ENCODE peak calls at places on chromosome 17, in ten cellular contexts. N is CD8-positive, alpha-beta T cell; S is GM23248; K is gastrocnemius medialis; I is SJSA1; G is IMR-90; V is neural progenitor cell; L is iPS DF 6.9; Q is MM.1S; T is AG04450. U is an unnamed sample.

GRCh38 chr17:73643846-73644144 is 450 bp downstream of the SDK2 start:
- DNase-seq in N (no peak), S (no peak), K (no peak), I (no peak), G (no peak), V (peak; percentile 58), L (no peak), Q (no peak), T (no peak), U (no peak)

GRCh38 chr17:56908061-56908542 is 5.7 kb downstream of the TRIM25 start:
- DNase-seq in N (peak; percentile 39), S (no peak), K (no peak), I (no peak), G (no peak), V (no peak), L (no peak), Q (peak; percentile 65), T (no peak), U (peak; percentile 34)

GRCh38 chr17:9878361-9878760 is 26.7 kb downstream of the RCVRN start:
- DNase-seq in N (no peak), S (no peak), K (no peak), I (no peak), G (no peak), V (no peak), L (no peak), Q (no peak), T (no peak), U (no peak)

GRCh38 chr17:59425085-59425901 is 93.8 kb downstream of the YPEL2 start:
- DNase-seq in N (no peak), S (peak; percentile 87), K (peak; percentile 59), I (peak; percentile 81), G (peak; percentile 57), V (no peak), L (no peak), Q (peak; percentile 42), T (no peak), U (no peak)

GRCh38 chr17:34584805-34585416 is 5.5 kb downstream of the TMEM132E start:
- DNase-seq in N (no peak), S (peak; percentile 49), K (no peak), I (no peak), G (peak; percentile 2), V (peak; percentile 29), L (no peak), Q (peak; percentile 36), T (no peak), U (no peak)

GRCh38 chr17:7782237-7782636 is 51.8 kb upstream of the KDM6B start:
- DNase-seq in N (no peak), S (peak; percentile 67), K (no peak), I (no peak), G (peak; percentile 61), V (no peak), L (no peak), Q (no peak), T (peak; percentile 11), U (no peak)

GRCh38 chr17:32755045-32755805 is 121.7 kb downstream of the MYO1D start:
- DNase-seq in N (no peak), S (peak; percentile 82), K (no peak), I (no peak), G (peak; percentile 76), V (peak; percentile 51), L (no peak), Q (peak; percentile 43), T (peak; percentile 18), U (peak; percentile 33)

GRCh38 chr17:17103160-17103559 is 60.9 kb downstream of the MPRIP start:
- DNase-seq in N (no peak), S (no peak), K (no peak), I (no peak), G (no peak), V (no peak), L (no peak), Q (no peak), T (no peak), U (no peak)

GRCh38 chr17:40582328-40582901 is 17.1 kb upstream of the CCR7 start:
- DNase-seq in N (peak; percentile 85), S (no peak), K (no peak), I (no peak), G (no peak), V (no peak), L (no peak), Q (peak; percentile 95), T (no peak), U (no peak)

GRCh38 chr17:68450391-68450790 is 6.9 kb downstream of the WIPI1 start:
- DNase-seq in N (no peak), S (no peak), K (no peak), I (no peak), G (no peak), V (no peak), L (no peak), Q (no peak), T (no peak), U (no peak)

GRCh38 chr17:40303009-40303657 is 5.8 kb upstream of the RARA start:
- DNase-seq in N (peak; percentile 41), S (peak; percentile 81), K (no peak), I (peak; percentile 54), G (peak; percentile 82), V (peak; percentile 63), L (no peak), Q (peak; percentile 44), T (peak; percentile 57), U (peak; percentile 64)

GRCh38 chr17:78358538-78359215 is 1.2 kb downstream of the SOCS3 start:
- DNase-seq in N (peak; percentile 36), S (peak; percentile 70), K (no peak), I (peak; percentile 62), G (peak; percentile 53), V (peak; percentile 71), L (no peak), Q (no peak), T (no peak), U (no peak)

GRCh38 chr17:55433629-55434422 is 12.2 kb upstream of the MMD start:
- DNase-seq in N (no peak), S (peak; percentile 93), K (no peak), I (peak; percentile 70), G (peak; percentile 96), V (no peak), L (no peak), Q (no peak), T (peak; percentile 89), U (no peak)

GRCh38 chr17:50056217-50056960 is 479 bp downstream of the ITGA3 start:
- DNase-seq in N (peak; percentile 63), S (peak; percentile 80), K (no peak), I (peak; percentile 82), G (peak; percentile 69), V (peak; percentile 93), L (no peak), Q (peak; percentile 78), T (no peak), U (peak; percentile 67)

GRCh38 chr17:31537558-31537957 is 146.1 kb downstream of the RAB11FIP4 start:
- DNase-seq in N (no peak), S (peak; percentile 80), K (no peak), I (no peak), G (peak; percentile 62), V (no peak), L (no peak), Q (no peak), T (no peak), U (no peak)
- H3K27ac ChIP-seq in N (no peak overlapping the region), S (no peak overlapping the region), K (no peak overlapping the region), I (no peak overlapping the region), G (no peak overlapping the region), V (no peak overlapping the region), L (no peak overlapping the region), Q (no peak overlapping the region), T (peak overlapping the region; percentile 31), U (no peak overlapping the region)

DNA sequence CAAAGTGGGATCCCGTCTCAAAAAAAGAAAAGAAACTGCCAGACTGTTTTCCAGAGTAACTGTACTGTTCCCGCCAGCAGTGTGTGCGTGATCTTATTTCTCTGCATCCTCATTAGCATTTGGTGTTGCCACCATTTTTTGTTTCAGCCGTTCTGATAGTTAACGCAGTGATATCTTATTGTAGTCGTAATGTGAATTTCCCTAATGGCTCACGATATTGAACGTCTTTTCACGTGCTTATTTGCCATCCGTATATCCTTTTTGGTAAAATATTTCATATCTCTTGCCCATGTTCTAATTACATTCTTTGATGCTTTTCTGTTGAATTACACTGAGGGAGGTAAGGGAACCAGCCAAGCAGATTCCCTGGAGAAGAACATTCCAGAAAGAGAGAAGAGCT is 92.4 kb downstream of the SEC14L1 start:
- DNase-seq in N (no peak), S (no peak), K (no peak), I (no peak), G (no peak), V (no peak), L (no peak), Q (no peak), T (no peak), U (no peak)
- H3K4me3 ChIP-seq in N (no peak overlapping the region), S (no peak overlapping the region), K (no peak overlapping the region), I (no peak overlapping the region), G (no peak overlapping the region), V (no peak overlapping the region), L (no peak overlapping the region), Q (no peak overlapping the region), T (no peak overlapping the region), U (no peak overlapping the region)

DNA sequence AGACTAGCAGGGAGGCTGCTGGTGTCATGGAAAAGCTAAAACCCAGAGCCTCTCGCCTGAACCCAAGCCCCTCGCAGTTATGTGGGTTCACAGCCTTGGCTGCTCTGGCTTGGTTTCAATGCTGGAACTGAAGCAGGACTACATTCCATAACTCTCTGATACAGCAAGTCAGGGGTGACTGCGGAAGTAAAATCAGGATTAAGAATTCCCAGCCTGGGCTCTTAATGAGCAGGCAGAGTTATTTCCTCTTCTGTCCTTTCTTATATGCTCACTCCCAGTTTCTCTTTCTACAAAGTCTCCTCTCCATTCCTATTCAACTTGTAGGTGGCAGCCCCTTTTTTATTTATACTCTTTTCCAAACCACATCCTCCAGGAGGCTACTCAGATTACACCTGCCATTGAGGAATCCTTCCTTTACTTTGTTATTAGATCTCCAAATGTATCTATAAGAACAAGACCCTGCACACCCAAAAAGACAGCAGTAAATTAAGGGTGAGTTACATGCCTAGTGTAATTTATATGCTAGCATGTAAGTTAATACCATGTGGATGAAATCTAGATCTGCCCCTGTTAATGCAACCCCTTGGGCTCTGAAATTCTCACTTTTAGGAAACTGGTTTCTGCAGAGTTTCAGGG is 40.3 kb downstream of the HOXB1 start:
- DNase-seq in N (no peak), S (no peak), K (no peak), I (no peak), G (no peak), V (no peak), L (no peak), Q (no peak), T (no peak), U (no peak)
- H3K27ac ChIP-seq in N (no peak overlapping the region), S (no peak overlapping the region), K (no peak overlapping the region), I (no peak overlapping the region), G (no peak overlapping the region), V (no peak overlapping the region), L (no peak overlapping the region), Q (no peak overlapping the region), T (peak overlapping the region; percentile 11), U (no peak overlapping the region)

GRCh38 chr17:52271781-52272180 is 113.3 kb upstream of the CA10 start:
- DNase-seq in N (no peak), S (no peak), K (no peak), I (no peak), G (no peak), V (no peak), L (no peak), Q (no peak), T (no peak), U (no peak)
- H3K4me3 ChIP-seq in N (no peak overlapping the region), S (no peak overlapping the region), K (no peak overlapping the region), I (no peak overlapping the region), G (no peak overlapping the region), V (no peak overlapping the region), L (no peak overlapping the region), Q (no peak overlapping the region), T (no peak overlapping the region), U (no peak overlapping the region)